ENCODE peak calls at places on chromosomes 7 and 10, in eight cellular contexts. A is activated CD8-positive, alpha-beta memory T cell treated with anti-CD3 and anti-CD28 coated beads, Interleukin-2, amount 50 U/mL, for 48 hours; L is naive B cell; J is dorsolateral prefrontal cortex; N is GM13976; G is adipocyte; I is GM20000; H is HEK293T. U is an unnamed sample.

GRCh38 chr10:5951167-5951711 is 26.1 kb downstream of the IL15RA start:
- DNase-seq in A (no peak), L (no peak), J (no peak), N (no peak), G (peak), I (no peak), H (no peak), U (no peak)

GRCh38 chr7:158096582-158096981 is 491.0 kb downstream of the PTPRN2 start:
- DNase-seq in A (no peak), L (no peak), J (no peak), N (no peak), G (no peak), I (no peak), H (no peak), U (no peak)

GRCh38 chr7:132742152-132742551 is 165.9 kb upstream of the PLXNA4 start:
- DNase-seq in A (no peak), L (no peak), J (no peak), N (no peak), G (peak), I (no peak), H (no peak), U (peak)

GRCh38 chr10:125482108-125482507 is 200.9 kb downstream of the TEX36 start:
- DNase-seq in A (no peak), L (no peak), J (no peak), N (no peak), G (peak), I (no peak), H (no peak), U (no peak)

GRCh38 chr7:27205325-27206280 is 5.7 kb upstream of the HOXA13 start:
- DNase-seq in A (peak), L (no peak), J (no peak), N (no peak), G (no peak), I (no peak), H (no peak), U (no peak)

GRCh38 chr7:129768614-129769399 is 157.3 kb downstream of the NRF1 start:
- DNase-seq in A (no peak), L (no peak), J (no peak), N (no peak), G (no peak), I (no peak), H (no peak), U (no peak)

GRCh38 chr7:74009719-74010118 is 18.3 kb upstream of the ELN start:
- DNase-seq in A (no peak), L (no peak), J (no peak), N (no peak), G (no peak), I (no peak), H (no peak), U (no peak)

GRCh38 chr7:378551-379455 is 88.8 kb downstream of the FOXL3 start:
- DNase-seq in A (peak), L (no peak), J (peak), N (no peak), G (no peak), I (peak), H (no peak), U (peak)

GRCh38 chr10:43229208-43230061 is 37.4 kb downstream of the RASGEF1A start:
- DNase-seq in A (peak), L (no peak), J (peak), N (no peak), G (peak), I (no peak), H (peak), U (no peak)

GRCh38 chr10:117689566-117689965 is 147.0 kb downstream of the EMX2 start:
- DNase-seq in A (no peak), L (no peak), J (no peak), N (no peak), G (no peak), I (no peak), H (no peak), U (peak)

GRCh38 chr7:45647426-45647825 is 73.3 kb downstream of the ADCY1 start:
- DNase-seq in A (no peak), L (no peak), J (no peak), N (no peak), G (no peak), I (no peak), H (no peak), U (no peak)

GRCh38 chr10:6543431-6544005 is 36.6 kb downstream of the PRKCQ start:
- DNase-seq in A (peak), L (no peak), J (no peak), N (no peak), G (no peak), I (peak), H (no peak), U (no peak)

GRCh38 chr10:127398140-127398966 is 150.8 kb upstream of the NPS start:
- DNase-seq in A (no peak), L (no peak), J (no peak), N (no peak), G (peak), I (no peak), H (no peak), U (peak)

GRCh38 chr7:99653754-99654153 is 26.0 kb downstream of the CYP3A5 start:
- DNase-seq in A (no peak), L (no peak), J (no peak), N (no peak), G (no peak), I (no peak), H (no peak), U (no peak)

GRCh38 chr7:115230882-115231508 is 309.1 kb downstream of the MDFIC start:
- DNase-seq in A (no peak), L (no peak), J (no peak), N (no peak), G (peak), I (no peak), H (no peak), U (peak)

GRCh38 chr10:109920011-109920410 is 3.3 kb downstream of the XPNPEP1 start:
- DNase-seq in A (no peak), L (no peak), J (no peak), N (no peak), G (no peak), I (no peak), H (no peak), U (no peak)

GRCh38 chr7:3000566-3000965 is 43.1 kb downstream of the CARD11 start:
- DNase-seq in A (peak), L (no peak), J (no peak), N (no peak), G (no peak), I (no peak), H (no peak), U (no peak)

GRCh38 chr7:3326246-3326645 is 25.2 kb downstream of the SDK1 start:
- DNase-seq in A (no peak), L (no peak), J (no peak), N (no peak), G (no peak), I (no peak), H (no peak), U (no peak)

GRCh38 chr10:131822694-131823245 is 78.0 kb upstream of the PPP2R2D start:
- DNase-seq in A (peak), L (no peak), J (peak), N (no peak), G (no peak), I (no peak), H (no peak), U (no peak)

GRCh38 chr10:81679291-81679690 is 195.7 kb upstream of the NRG3 start:
- DNase-seq in A (no peak), L (no peak), J (no peak), N (no peak), G (no peak), I (no peak), H (no peak), U (no peak)

U was measured in AG20443.